ENCODE peak calls at places on chromosome 17, in four cellular contexts. W is GM23248, O is mammary epithelial cell, B is PC-3. E is an unnamed sample.

GRCh38 chr17:4607773-4608187 is 23.5 kb downstream of the SMTNL2 start:
- DNase-seq in O (no peak), B (no peak), W (peak), E (no peak)

GRCh38 chr17:57243171-57243622 is 13.1 kb upstream of the MSI2 start:
- DNase-seq in O (peak), W (peak), B (peak), E (peak)

GRCh38 chr17:41308918-41309359 is at the start of gene KRTAP16-1:
- DNase-seq in B (no peak), O (no peak), W (no peak), E (peak)

GRCh38 chr17:74339537-74340195 is 13.6 kb downstream of the KIF19 start:
- DNase-seq in W (no peak), B (no peak), O (no peak), E (no peak)

GRCh38 chr17:35213412-35213925 is 19.3 kb upstream of the SLC35G3 start:
- DNase-seq in W (no peak), B (no peak), O (no peak), E (no peak)

GRCh38 chr17:39538875-39539274 is 68.8 kb downstream of the NEUROD2 start:
- DNase-seq in W (no peak), B (peak), O (no peak), E (no peak)

GRCh38 chr17:39165178-39165843 is 650 bp downstream of the ARL5C start:
- DNase-seq in O (no peak), B (no peak), W (peak), E (no peak)

GRCh38 chr17:66903781-66904180 is 60.7 kb upstream of the CACNG4 start:
- DNase-seq in B (no peak), O (no peak), W (no peak), E (peak)

GRCh38 chr17:9107527-9107926 is 86.2 kb downstream of the NTN1 start:
- DNase-seq in B (no peak), W (no peak), O (no peak), E (no peak)

GRCh38 chr17:79769596-79770520 is 8.1 kb upstream of the CBX2 start:
- DNase-seq in O (no peak), W (no peak), B (peak), E (peak)

GRCh38 chr17:40864661-40865380 is 2.2 kb downstream of the KRT12 start:
- DNase-seq in B (no peak), W (peak), O (no peak), E (no peak)

GRCh38 chr17:48335858-48336500 is 94.0 kb downstream of the SKAP1 start:
- DNase-seq in B (peak), W (peak), O (peak), E (no peak)

GRCh38 chr17:63657776-63658175 is 35.6 kb downstream of the MAP3K3 start:
- DNase-seq in B (no peak), O (no peak), W (no peak), E (no peak)

GRCh38 chr17:79125503-79125902 is 50.9 kb downstream of the ENGASE start:
- DNase-seq in O (no peak), B (no peak), W (no peak), E (no peak)

GRCh38 chr17:27446569-27447301 is 9.5 kb upstream of the KSR1 start:
- DNase-seq in B (peak), W (peak), O (peak), E (no peak)

GRCh38 chr17:3888343-3889171 is 4.3 kb downstream of the CAMKK1 start:
- DNase-seq in O (peak), B (peak), W (peak), E (no peak)

GRCh38 chr17:35742496-35742895 is 10.5 kb downstream of the GAS2L2 start:
- DNase-seq in B (no peak), W (no peak), O (no peak), E (no peak)

GRCh38 chr17:6639651-6640535 is 618 bp downstream of the KIAA0753 start:
- DNase-seq in O (peak), B (peak), W (peak), E (peak)

GRCh38 chr17:1241904-1242303 is 28.3 kb upstream of the BHLHA9 start:
- DNase-seq in O (no peak), W (peak), B (no peak), E (no peak)

GRCh38 chr17:57213180-57213825 is 43.0 kb upstream of the MSI2 start:
- DNase-seq in B (no peak), O (peak), W (no peak), E (no peak)

GRCh38 chr17:1109606-1110523 is 69.9 kb downstream of the ABR start:
- DNase-seq in O (no peak), W (no peak), B (peak), E (peak)

GRCh38 chr17:39576187-39576586 is 31.5 kb downstream of the NEUROD2 start:
- DNase-seq in B (no peak), O (no peak), W (peak), E (no peak)

GRCh38 chr17:44921122-44921882 is 6.0 kb upstream of the GFAP start:
- DNase-seq in W (no peak), B (no peak), O (no peak), E (peak)

GRCh38 chr17:71959129-71959528 is 161.7 kb upstream of the SOX9 start:
- DNase-seq in O (no peak), B (peak), W (peak), E (no peak)

GRCh38 chr17:27659685-27660084 is 28.7 kb downstream of the LGALS9 start:
- DNase-seq in B (no peak), W (no peak), O (no peak), E (no peak)

GRCh38 chr17:30363715-30364202 is 15.0 kb upstream of the CPD start:
- DNase-seq in O (peak), B (peak), W (peak), E (peak)

GRCh38 chr17:39069114-39069756 is 82.2 kb downstream of the PLXDC1 start:
- DNase-seq in B (peak), W (peak), O (peak), E (no peak)

GRCh38 chr17:39939588-39940419 is 12.3 kb downstream of the LRRC3C start:
- DNase-seq in W (peak), B (peak), O (peak), E (no peak)

GRCh38 chr17:31067699-31068184 is 27.0 kb upstream of the NF1 start:
- DNase-seq in B (peak), O (peak), W (peak), E (no peak)

GRCh38 chr17:34547453-34548063 is 31.8 kb upstream of the TMEM132E start:
- DNase-seq in W (no peak), B (no peak), O (no peak), E (no peak)

GRCh38 chr17:57989011-57989345 is 924 bp upstream of the VEZF1 start:
- DNase-seq in O (no peak), W (peak), B (peak), E (no peak)

GRCh38 chr17:68247445-68248198 is at the start of gene AMZ2:
- DNase-seq in O (peak), W (peak), B (peak), E (peak)

GRCh38 chr17:10713336-10713735 is 15.9 kb downstream of the ADPRM start:
- DNase-seq in W (peak), B (no peak), O (no peak), E (no peak)

GRCh38 chr17:36602924-36603384 is 1.6 kb downstream of the MRM1 start:
- DNase-seq in O (peak), W (peak), B (peak), E (peak)

GRCh38 chr17:231966-232807 is 50.7 kb upstream of the DOC2B start:
- DNase-seq in B (no peak), O (no peak), W (no peak), E (peak)

GRCh38 chr17:58092797-58093385 is 9.7 kb downstream of the DYNLL2 start:
- DNase-seq in W (no peak), B (no peak), O (peak), E (no peak)

DNA sequence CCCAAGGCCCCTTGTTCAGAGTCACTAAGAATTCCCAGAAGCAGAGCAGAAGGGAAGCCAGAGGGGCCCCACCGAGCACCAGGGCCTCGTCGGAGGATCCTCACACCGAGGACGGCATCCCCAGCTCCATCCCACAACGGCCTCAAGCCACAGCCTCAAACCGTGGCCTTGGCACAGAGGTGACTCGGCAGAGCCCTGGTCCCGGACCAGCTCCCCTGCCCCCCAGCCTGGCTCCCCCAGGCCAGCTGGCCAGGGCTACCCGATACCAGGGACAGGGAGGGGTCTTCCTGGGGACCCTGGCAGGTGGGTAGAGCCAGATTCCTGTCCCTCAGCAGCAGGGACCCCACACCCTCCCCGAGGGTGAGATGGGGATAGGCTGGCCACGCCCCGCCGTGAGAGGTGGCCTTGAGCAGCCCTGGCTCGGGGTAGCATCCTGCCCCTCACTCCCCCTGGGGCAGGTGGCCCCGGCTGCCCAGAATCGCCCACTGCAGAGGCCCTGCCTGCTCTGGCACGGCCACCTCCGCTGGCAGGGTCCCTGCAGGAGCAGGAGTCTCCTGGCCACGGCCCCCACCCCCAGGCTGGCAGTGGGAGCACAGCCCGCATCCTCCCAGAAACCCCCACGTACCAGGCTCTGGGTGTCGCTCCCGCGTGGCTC is 5.6 kb upstream of the PVALEF start:
- DNase-seq in B (no peak), O (no peak), W (no peak), E (peak)
- H3K4me3 ChIP-seq in B (no peak), O (no peak), W (no peak), E (peak)

GRCh38 chr17:82386256-82386831 is 14.8 kb downstream of the UTS2R start:
- DNase-seq in W (no peak), O (no peak), B (no peak), E (no peak)

GRCh38 chr17:82385559-82386255 is 14.1 kb downstream of the UTS2R start:
- DNase-seq in O (no peak), B (no peak), W (no peak), E (no peak)

GRCh38 chr17:82388223-82388921 is 16.8 kb downstream of the UTS2R start:
- DNase-seq in B (peak), O (no peak), W (peak), E (no peak)

GRCh38 chr17:82387577-82388106 is 16.1 kb downstream of the UTS2R start:
- DNase-seq in B (no peak), O (no peak), W (no peak), E (no peak)

GRCh38 chr17:82386881-82387498 is 15.4 kb downstream of the UTS2R start:
- DNase-seq in O (no peak), B (no peak), W (no peak), E (no peak)
- H3K4me3 ChIP-seq in O (no peak), B (no peak), W (no peak), E (no peak)

GRCh38 chr17:32342603-32343325 is 791 bp upstream of the C17orf75 start:
- DNase-seq in B (no peak), W (no peak), O (no peak), E (no peak)
- H3K4me3 ChIP-seq in B (peak), W (peak), O (peak), E (peak)

GRCh38 chr17:2393184-2393953 is 7.5 kb downstream of the MNT start:
- DNase-seq in O (peak), B (peak), W (peak), E (peak)

GRCh38 chr17:2394775-2395191 is 6.1 kb downstream of the MNT start:
- DNase-seq in B (no peak), W (no peak), O (no peak), E (peak)

GRCh38 chr17:2395258-2396170 is 5.3 kb downstream of the MNT start:
- DNase-seq in B (peak), W (peak), O (no peak), E (peak)

GRCh38 chr17:2392252-2393183 is 8.3 kb downstream of the MNT start:
- DNase-seq in W (peak), B (peak), O (peak), E (peak)

DNA sequence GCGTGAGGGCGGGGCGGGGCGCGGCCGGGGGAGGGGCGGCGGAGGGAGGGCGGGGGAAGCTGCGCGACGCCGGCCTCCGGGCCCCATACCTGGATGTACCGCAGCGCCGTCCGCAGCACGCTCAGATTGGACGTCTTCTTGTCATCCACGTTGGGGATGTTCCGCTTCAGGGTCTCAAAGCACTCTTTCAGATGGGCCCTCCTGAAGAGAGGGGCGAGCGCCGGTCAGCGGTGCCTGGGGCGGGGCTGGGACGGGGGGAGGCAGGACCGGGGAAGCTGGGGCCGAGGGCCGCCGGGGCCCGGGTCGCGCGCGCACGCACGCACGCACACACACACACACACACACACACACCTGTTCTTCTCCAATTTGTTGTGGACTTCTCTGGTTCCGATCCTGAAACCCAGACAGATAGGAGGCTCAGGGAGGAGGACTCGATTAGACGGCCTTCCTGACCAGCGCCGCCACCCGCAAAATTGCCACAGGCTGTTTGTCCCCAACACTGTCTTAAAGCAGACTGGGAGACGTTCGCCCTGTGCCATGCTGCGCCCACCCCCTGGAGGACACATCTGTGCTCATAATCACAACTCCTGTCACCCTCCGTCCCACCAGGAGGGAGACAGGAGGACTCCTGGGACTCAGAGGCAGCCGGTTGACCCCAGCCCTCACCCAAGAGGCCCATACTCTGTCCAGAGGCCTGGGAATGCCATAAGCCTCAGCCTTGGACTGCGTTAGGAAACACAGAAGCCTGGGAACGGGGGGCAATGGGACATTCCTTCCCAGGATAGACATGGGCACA is 6.7 kb downstream of the MNT start:
- DNase-seq in W (no peak), O (no peak), B (no peak), E (peak)
- H3K4me3 ChIP-seq in W (peak), O (no peak), B (no peak), E (peak)

DNA sequence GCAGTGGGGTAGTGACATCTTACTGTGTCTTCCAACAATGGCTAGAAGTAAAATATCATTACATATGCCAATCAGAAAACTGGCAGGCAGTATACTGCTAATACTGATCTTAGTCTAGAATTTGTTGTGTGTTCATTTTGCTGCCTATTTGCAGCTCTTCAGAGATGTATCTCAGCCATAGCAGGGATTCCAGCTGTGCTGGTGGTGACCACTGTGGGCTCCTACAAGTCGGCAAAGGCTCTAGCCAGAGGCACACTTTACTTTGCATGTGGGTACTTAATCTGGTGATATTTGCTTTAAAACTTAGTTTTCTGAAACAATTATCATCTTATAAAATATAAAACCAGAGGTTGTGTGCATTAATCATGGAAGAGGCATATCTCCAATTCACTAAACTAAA is 70.0 kb downstream of the TMC6 start:
- DNase-seq in W (no peak), O (no peak), B (no peak), E (no peak)
- H3K4me3 ChIP-seq in W (no peak), O (no peak), B (no peak), E (no peak)

E was measured in spleen.